ENCODE peak calls at places on chromosome 10, in nine cellular contexts. W is IMR-90, Q is mammary epithelial cell, F is body of pancreas, C is AG04450, Y is heart left ventricle, B is left ventricle myocardium inferior, M is ovary, K is keratinocyte. L is an unnamed sample.

GRCh38 chr10:84825330-84825729 is 496.9 kb downstream of the CCSER2 start:
- DNase-seq in Q (peak; percentile 61), Y (peak; percentile 67), K (no peak), M (no peak), W (peak; percentile 12), C (no peak), F (no peak), B (peak; percentile 22), L (peak; percentile 65)

GRCh38 chr10:47164800-47165128 is 135.2 kb upstream of the GDF10 start:
- DNase-seq in B (no peak), Q (no peak), F (no peak), M (no peak), C (no peak), W (peak; percentile 28), K (no peak), Y (no peak), L (no peak)

GRCh38 chr10:114987995-114988394 is 50.0 kb downstream of the TRUB1 start:
- DNase-seq in F (no peak), C (peak; percentile 43), Q (peak; percentile 2), Y (no peak), B (no peak), W (peak; percentile 92), K (no peak), M (no peak), L (no peak)

GRCh38 chr10:73814896-73815718 is 3.7 kb upstream of the NDST2 start:
- DNase-seq in C (no peak), F (no peak), M (no peak), W (no peak), Y (no peak), K (no peak), Q (no peak), B (no peak), L (no peak)

GRCh38 chr10:132994371-132994796 is 52.0 kb upstream of the CFAP46 start:
- DNase-seq in B (no peak), W (peak; percentile 8), M (no peak), K (no peak), Q (no peak), Y (no peak), F (no peak), C (no peak), L (no peak)

GRCh38 chr10:44356139-44357115 is 28.5 kb downstream of the CXCL12 start:
- DNase-seq in B (no peak), Y (no peak), M (no peak), W (no peak), K (no peak), Q (peak; percentile 1), F (no peak), C (no peak), L (no peak)

GRCh38 chr10:117782276-117782675 is 239.7 kb downstream of the EMX2 start:
- DNase-seq in W (no peak), K (no peak), C (no peak), M (no peak), Q (no peak), F (no peak), Y (no peak), B (no peak), L (no peak)

GRCh38 chr10:15280462-15280861 is 90.6 kb downstream of the FAM171A1 start:
- DNase-seq in Y (no peak), K (no peak), W (no peak), M (no peak), Q (no peak), C (no peak), F (no peak), B (no peak), L (no peak)

GRCh38 chr10:48896756-48897437 is 42.7 kb downstream of the LRRC18 start:
- DNase-seq in K (no peak), Q (no peak), M (no peak), B (no peak), C (no peak), F (no peak), W (no peak), Y (no peak), L (no peak)

GRCh38 chr10:22737587-22737986 is 23.2 kb upstream of the PIP4K2A start:
- DNase-seq in F (no peak), K (peak; percentile 38), Y (peak; percentile 55), M (no peak), B (peak; percentile 32), W (peak; percentile 81), C (no peak), Q (peak; percentile 64), L (peak; percentile 61)

GRCh38 chr10:22742678-22743077 is 28.3 kb upstream of the PIP4K2A start:
- DNase-seq in B (no peak), Y (no peak), K (no peak), W (no peak), Q (no peak), M (no peak), C (no peak), F (no peak), L (no peak)

GRCh38 chr10:22736134-22736533 is 21.8 kb upstream of the PIP4K2A start:
- DNase-seq in Q (peak; percentile 46), M (no peak), K (no peak), Y (no peak), C (no peak), B (no peak), F (no peak), W (peak; percentile 42), L (no peak)

DNA sequence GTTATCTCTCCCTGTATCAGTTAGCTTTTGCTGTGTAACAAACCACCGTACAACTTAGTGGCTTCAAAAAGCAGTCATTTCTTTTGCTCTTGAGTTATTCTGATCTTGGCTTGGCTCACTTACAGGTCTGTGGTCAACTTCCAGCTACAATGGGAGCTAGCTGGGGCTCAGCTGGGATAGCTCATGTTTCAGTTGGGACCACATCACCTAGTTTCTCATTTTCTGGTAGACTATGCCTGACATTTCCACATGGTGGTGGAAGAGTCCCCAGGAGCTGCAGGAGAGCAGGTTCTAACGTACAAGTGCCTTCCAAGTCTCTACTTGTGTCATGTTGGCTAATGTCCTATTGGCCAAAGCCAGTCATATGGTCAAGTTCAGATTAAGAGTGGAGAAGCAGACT is 25.8 kb upstream of the PIP4K2A start:
- DNase-seq in F (no peak), B (no peak), Q (no peak), C (no peak), K (no peak), M (no peak), Y (no peak), W (peak; percentile 35), L (no peak)
- TF ChIP-seq CTCF in F (no peak), B (no peak), Q (no peak), C (no peak), K (no peak), M (no peak), Y (no peak), W (no peak), L (no peak)

DNA sequence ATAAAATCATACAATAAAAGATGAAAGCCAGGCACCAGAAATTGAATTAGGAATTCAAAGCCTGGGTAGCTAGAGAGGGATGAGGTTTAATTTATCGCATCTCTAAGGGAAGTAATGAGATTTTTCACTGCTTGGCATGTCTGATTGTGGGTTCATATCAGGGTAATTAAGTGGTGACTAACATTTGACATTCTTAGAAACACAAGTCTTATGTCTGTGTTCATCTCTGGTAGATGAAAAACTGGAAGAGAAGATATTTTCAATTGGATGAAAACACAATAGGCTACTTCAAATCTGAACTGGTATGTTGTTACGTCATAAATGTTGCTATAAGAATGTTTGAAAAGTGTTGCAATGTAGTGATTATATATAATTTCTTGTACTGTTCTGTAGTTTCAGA is 36.8 kb upstream of the ARMS2 start:
- DNase-seq in B (no peak), F (no peak), M (no peak), C (no peak), Y (no peak), W (no peak), K (no peak), Q (peak; percentile 23), L (no peak)
- H3K27me3 ChIP-seq in B (no peaks in the 10 kb centered on the region), F (no peaks in the 10 kb centered on the region), M (no peaks in the 10 kb centered on the region), C (no peaks in the 10 kb centered on the region), Y (no peaks in the 10 kb centered on the region), W (no peaks in the 10 kb centered on the region), K (no peaks in the 10 kb centered on the region), Q (no peaks in the 10 kb centered on the region), L (no peaks in the 10 kb centered on the region)

GRCh38 chr10:62180677-62181076 is 88.0 kb downstream of the RTKN2 start:
- DNase-seq in B (no peak), Y (no peak), K (no peak), F (no peak), Q (no peak), M (no peak), C (no peak), W (no peak), L (no peak)

GRCh38 chr10:62183442-62183841 is 85.2 kb downstream of the RTKN2 start:
- DNase-seq in K (no peak), B (no peak), M (no peak), Q (peak; percentile 31), Y (no peak), C (no peak), W (no peak), F (no peak), L (no peak)

GRCh38 chr10:62182595-62182994 is 86.0 kb downstream of the RTKN2 start:
- DNase-seq in F (no peak), B (no peak), C (no peak), W (no peak), Y (no peak), K (no peak), M (no peak), Q (no peak), L (no peak)

GRCh38 chr10:62183857-62184805 is 84.5 kb downstream of the RTKN2 start:
- DNase-seq in Q (peak; percentile 4), M (no peak), C (no peak), F (no peak), W (no peak), K (no peak), Y (no peak), B (no peak), L (no peak)

GRCh38 chr10:62182171-62182570 is 86.5 kb downstream of the RTKN2 start:
- DNase-seq in C (no peak), K (no peak), Q (no peak), W (no peak), B (no peak), M (no peak), Y (no peak), F (no peak), L (no peak)
- H3K4me3 ChIP-seq in C (no peak overlapping the region), K (no peak overlapping the region), Q (no peak overlapping the region), W (no peak overlapping the region), B (no peak overlapping the region), M (no peak overlapping the region), Y (no peak overlapping the region), F (no peak overlapping the region), L (no peak overlapping the region)

GRCh38 chr10:79130846-79131245 is 62.1 kb downstream of the ZMIZ1 start:
- DNase-seq in F (no peak), Y (no peak), Q (no peak), K (no peak), B (no peak), C (no peak), W (no peak), M (no peak), L (no peak)

GRCh38 chr10:79130255-79130654 is 61.5 kb downstream of the ZMIZ1 start:
- DNase-seq in K (no peak), W (no peak), M (no peak), B (no peak), F (no peak), C (no peak), Q (no peak), Y (no peak), L (no peak)

GRCh38 chr10:79128241-79128922 is 59.6 kb downstream of the ZMIZ1 start:
- DNase-seq in K (no peak), M (no peak), Q (no peak), W (no peak), C (no peak), B (no peak), Y (no peak), F (no peak), L (no peak)

GRCh38 chr10:79128923-79129305 is 60.1 kb downstream of the ZMIZ1 start:
- DNase-seq in Q (no peak), W (no peak), K (no peak), B (no peak), F (no peak), M (no peak), C (no peak), Y (no peak), L (no peak)

GRCh38 chr10:79129361-79129997 is 60.7 kb downstream of the ZMIZ1 start:
- DNase-seq in Y (peak; percentile 65), F (no peak), Q (no peak), M (peak; percentile 69), C (no peak), W (peak; percentile 68), K (no peak), B (no peak), L (no peak)
- TF ChIP-seq CTCF in Y (no peak), F (no peak), Q (no peak), M (no peak), C (peak; percentile 25), W (peak; percentile 26), K (no peak), B (no peak), L (peak; percentile 15)

L was measured in kidney epithelial cell.